ENCODE peak calls at places on chromosomes 6 and 20, in ten cellular contexts. M is neural crest cell; Y is CD8-positive, alpha-beta T cell; F is AG10803; A is suprapubic skin; R is GM10248; J is NB4; W is heart left ventricle; D is endothelial cell; Q is psoas muscle. Z is an unnamed sample.

GRCh38 chr20:29742699-29743100 is 1514.8 kb upstream of the DEFB115 start:
- DNase-seq in M (no peak), Y (no peak), F (no peak), A (no peak), R (no peak), J (no peak), W (no peak), D (no peak), Q (no peak), Z (no peak)

GRCh38 chr6:115001726-115002436 is 659.1 kb upstream of the HS3ST5 start:
- DNase-seq in M (no peak), Y (no peak), F (no peak), A (no peak), R (no peak), J (peak), W (no peak), D (no peak), Q (no peak), Z (no peak)

GRCh38 chr6:166456360-166457156 is 73.8 kb upstream of the MPC1 start:
- DNase-seq in M (no peak), Y (no peak), F (no peak), A (no peak), R (no peak), J (peak), W (no peak), D (no peak), Q (no peak), Z (no peak)

GRCh38 chr6:31663961-31664789 is 622 bp downstream of the GPANK1 start:
- DNase-seq in M (no peak), Y (no peak), F (peak), A (peak), R (no peak), J (peak), W (peak), D (no peak), Q (peak), Z (no peak)

GRCh38 chr6:125791820-125792165 is 1.0 kb downstream of the NCOA7 start:
- DNase-seq in M (no peak), Y (no peak), F (no peak), A (no peak), R (no peak), J (no peak), W (no peak), D (no peak), Q (no peak), Z (no peak)

GRCh38 chr20:63104312-63105181 is 97.8 kb upstream of the BHLHE23 start:
- DNase-seq in M (no peak), Y (no peak), F (no peak), A (no peak), R (no peak), J (no peak), W (no peak), D (no peak), Q (no peak), Z (no peak)

GRCh38 chr20:51493346-51493791 is 49.1 kb downstream of the NFATC2 start:
- DNase-seq in M (no peak), Y (no peak), F (no peak), A (peak), R (no peak), J (no peak), W (no peak), D (no peak), Q (no peak), Z (no peak)

GRCh38 chr6:24425091-24425490 is 22.4 kb downstream of the MRS2 start:
- DNase-seq in M (no peak), Y (no peak), F (no peak), A (no peak), R (no peak), J (no peak), W (no peak), D (no peak), Q (no peak), Z (no peak)

GRCh38 chr6:136696238-136696637 is 96.0 kb downstream of the MAP3K5 start:
- DNase-seq in M (no peak), Y (no peak), F (peak), A (no peak), R (no peak), J (peak), W (no peak), D (no peak), Q (no peak), Z (no peak)

GRCh38 chr20:1191289-1191688 is 6.5 kb upstream of the TMEM74B start:
- DNase-seq in M (no peak), Y (no peak), F (no peak), A (no peak), R (no peak), J (no peak), W (no peak), D (no peak), Q (no peak), Z (no peak)

GRCh38 chr20:51695574-51696303 is 72.5 kb downstream of the ATP9A start:
- DNase-seq in M (no peak), Y (no peak), F (peak), A (peak), R (no peak), J (peak), W (no peak), D (no peak), Q (no peak), Z (no peak)

GRCh38 chr20:63957690-63958441 is 1.6 kb upstream of the UCKL1 start:
- DNase-seq in M (no peak), Y (no peak), F (no peak), A (peak), R (no peak), J (peak), W (peak), D (no peak), Q (peak), Z (no peak)

GRCh38 chr6:136150961-136151360 is 99.2 kb downstream of the MTFR2 start:
- DNase-seq in M (no peak), Y (no peak), F (no peak), A (no peak), R (no peak), J (no peak), W (no peak), D (no peak), Q (no peak), Z (no peak)

GRCh38 chr20:7085448-7085847 is 318.0 kb downstream of the BMP2 start:
- DNase-seq in M (no peak), Y (no peak), F (no peak), A (no peak), R (no peak), J (no peak), W (no peak), D (no peak), Q (no peak), Z (no peak)

GRCh38 chr6:28080631-28081485 is 490 bp downstream of the ZNF165 start:
- DNase-seq in M (peak), Y (peak), F (peak), A (peak), R (peak), J (peak), W (peak), D (peak), Q (peak), Z (peak)

GRCh38 chr20:49814057-49814675 is 1.5 kb downstream of the SLC9A8 start:
- DNase-seq in M (no peak), Y (no peak), F (no peak), A (no peak), R (no peak), J (peak), W (no peak), D (no peak), Q (no peak), Z (no peak)

GRCh38 chr6:28648035-28648877 is 122.6 kb downstream of the GPX5 start:
- DNase-seq in M (peak), Y (no peak), F (peak), A (no peak), R (peak), J (peak), W (peak), D (peak), Q (no peak), Z (no peak)

GRCh38 chr20:17059465-17059864 is 167.4 kb upstream of the PCSK2 start:
- DNase-seq in M (no peak), Y (no peak), F (peak), A (no peak), R (no peak), J (peak), W (no peak), D (no peak), Q (no peak), Z (no peak)

GRCh38 chr20:57718490-57719009 is 8.7 kb upstream of the PMEPA1 start:
- DNase-seq in M (peak), Y (peak), F (peak), A (peak), R (peak), J (peak), W (peak), D (peak), Q (peak), Z (peak)

GRCh38 chr6:147390909-147391536 is 117.5 kb upstream of the SAMD5 start:
- DNase-seq in M (no peak), Y (no peak), F (peak), A (no peak), R (no peak), J (peak), W (no peak), D (peak), Q (no peak), Z (no peak)

GRCh38 chr6:106525111-106525884 is 104.0 kb downstream of the RTN4IP1 start:
- DNase-seq in M (no peak), Y (no peak), F (no peak), A (no peak), R (peak), J (peak), W (no peak), D (no peak), Q (no peak), Z (no peak)

GRCh38 chr6:32969685-32970412 is 1.5 kb downstream of the BRD2 start:
- DNase-seq in M (peak), Y (peak), F (peak), A (peak), R (no peak), J (peak), W (peak), D (peak), Q (peak), Z (peak)

GRCh38 chr6:33772902-33773472 is 15.9 kb downstream of the LEMD2 start:
- DNase-seq in M (no peak), Y (no peak), F (no peak), A (no peak), R (no peak), J (no peak), W (no peak), D (no peak), Q (no peak), Z (no peak)

GRCh38 chr20:12482661-12483060 is 526.1 kb upstream of the SPTLC3 start:
- DNase-seq in M (no peak), Y (no peak), F (no peak), A (no peak), R (no peak), J (no peak), W (no peak), D (no peak), Q (no peak), Z (no peak)

GRCh38 chr6:83884523-83884922 is 25.0 kb downstream of the CYB5R4 start:
- DNase-seq in M (no peak), Y (no peak), F (peak), A (no peak), R (peak), J (peak), W (no peak), D (no peak), Q (no peak), Z (no peak)

GRCh38 chr6:144912474-144912873 is 627.3 kb downstream of the UTRN start:
- DNase-seq in M (no peak), Y (no peak), F (peak), A (no peak), R (no peak), J (no peak), W (no peak), D (no peak), Q (no peak), Z (no peak)

GRCh38 chr20:63128956-63129355 is 87.0 kb downstream of the YTHDF1 start:
- DNase-seq in M (no peak), Y (no peak), F (no peak), A (peak), R (no peak), J (no peak), W (peak), D (no peak), Q (peak), Z (peak)

GRCh38 chr6:138815797-138816528 is 20.1 kb downstream of the ECT2L start:
- DNase-seq in M (no peak), Y (no peak), F (peak), A (no peak), R (peak), J (peak), W (no peak), D (no peak), Q (no peak), Z (no peak)

GRCh38 chr6:39493174-39493573 is 170.7 kb upstream of the KCNK16 start:
- DNase-seq in M (no peak), Y (no peak), F (peak), A (no peak), R (no peak), J (no peak), W (no peak), D (no peak), Q (no peak), Z (no peak)

GRCh38 chr6:79525272-79526100 is 11.7 kb downstream of the LCA5 start:
- DNase-seq in M (no peak), Y (no peak), F (no peak), A (no peak), R (no peak), J (no peak), W (peak), D (no peak), Q (peak), Z (no peak)

GRCh38 chr6:13012977-13013680 is 296.6 kb downstream of the PHACTR1 start:
- DNase-seq in M (peak), Y (no peak), F (no peak), A (peak), R (no peak), J (no peak), W (peak), D (peak), Q (no peak), Z (no peak)

GRCh38 chr6:31977816-31978431 is 3.9 kb upstream of the C4A start:
- DNase-seq in M (no peak), Y (no peak), F (no peak), A (no peak), R (no peak), J (no peak), W (peak), D (no peak), Q (no peak), Z (no peak)

GRCh38 chr6:6717953-6718352 is 129.4 kb downstream of the LY86 start:
- DNase-seq in M (no peak), Y (no peak), F (no peak), A (peak), R (no peak), J (peak), W (peak), D (no peak), Q (no peak), Z (no peak)

GRCh38 chr6:33199687-33200233 is 705 bp downstream of the RXRB start:
- DNase-seq in M (no peak), Y (peak), F (peak), A (no peak), R (peak), J (peak), W (peak), D (no peak), Q (peak), Z (no peak)

GRCh38 chr6:63643862-63644261 is 8.3 kb downstream of the PHF3 start:
- DNase-seq in M (no peak), Y (no peak), F (peak), A (no peak), R (peak), J (peak), W (no peak), D (peak), Q (no peak), Z (no peak)

GRCh38 chr20:53539516-53539915 is 54.1 kb downstream of the ZNF217 start:
- DNase-seq in M (no peak), Y (no peak), F (no peak), A (no peak), R (no peak), J (no peak), W (no peak), D (no peak), Q (no peak), Z (no peak)

GRCh38 chr6:33344771-33345697 is 27.5 kb upstream of the ZBTB22 start:
- DNase-seq in M (no peak), Y (peak), F (peak), A (peak), R (peak), J (peak), W (no peak), D (peak), Q (peak), Z (no peak)

GRCh38 chr6:161613711-161614110 is 339.9 kb upstream of the AGPAT4 start:
- DNase-seq in M (no peak), Y (no peak), F (no peak), A (no peak), R (no peak), J (no peak), W (no peak), D (no peak), Q (no peak), Z (no peak)

GRCh38 chr6:161618816-161619454 is 345.1 kb upstream of the AGPAT4 start:
- DNase-seq in M (peak), Y (no peak), F (peak), A (no peak), R (no peak), J (peak), W (peak), D (peak), Q (no peak), Z (no peak)
- TF ChIP-seq CTCF in M (peak), Y (no peak), F (peak), A (no peak), R (no peak), J (no peak), W (peak), D (no peak), Q (peak), Z (peak)

DNA sequence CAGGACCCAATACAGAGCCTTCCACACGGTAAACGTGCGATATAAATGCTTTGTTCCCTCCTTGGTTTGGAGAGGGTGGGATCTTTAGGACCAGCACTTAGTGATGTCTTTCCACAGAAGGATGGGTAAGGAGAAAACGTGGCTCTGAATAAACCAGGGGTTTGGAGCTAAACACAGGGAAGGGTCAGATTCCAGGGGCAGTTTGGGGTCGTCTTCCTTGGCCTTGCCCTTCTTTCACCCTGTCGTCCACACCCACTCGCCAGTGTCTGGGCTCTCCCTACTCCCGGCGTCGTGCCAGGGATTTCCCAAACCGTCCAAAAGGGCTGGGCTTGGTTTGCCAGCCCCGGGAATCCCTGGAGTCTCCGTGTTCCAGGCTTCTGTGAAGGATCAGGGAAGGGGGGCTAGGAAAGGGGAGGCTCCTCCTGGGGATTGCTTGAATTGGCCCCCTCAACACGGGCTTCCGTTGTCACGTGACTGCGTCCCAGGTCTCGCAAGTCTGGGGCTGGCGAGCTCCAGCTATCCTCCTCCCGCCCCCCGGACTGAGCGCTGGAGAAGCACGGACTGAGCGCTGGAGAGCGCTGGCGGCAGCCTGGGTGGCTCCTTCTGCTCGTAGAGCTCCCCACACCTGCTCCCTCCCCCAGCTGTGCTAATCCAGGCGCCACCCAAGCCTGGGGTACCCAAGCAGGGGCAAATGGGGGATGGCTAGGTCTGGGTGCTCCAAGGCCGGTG is 9.5 kb upstream of the ARMC12 start:
- DNase-seq in M (peak), Y (no peak), F (peak), A (peak), R (peak), J (peak), W (peak), D (peak), Q (peak), Z (peak)
- TF ChIP-seq CTCF in M (no peak), Y (no peak), F (no peak), A (no peak), R (no peak), J (no peak), W (no peak), D (no peak), Q (no peak), Z (no peak)

GRCh38 chr20:4229415-4229814 is 214.1 kb upstream of the RNF24 start:
- DNase-seq in M (no peak), Y (no peak), F (no peak), A (no peak), R (no peak), J (no peak), W (no peak), D (no peak), Q (no peak), Z (no peak)

GRCh38 chr20:4225778-4226177 is 210.4 kb upstream of the RNF24 start:
- DNase-seq in M (no peak), Y (no peak), F (peak), A (no peak), R (no peak), J (no peak), W (peak), D (no peak), Q (no peak), Z (no peak)

GRCh38 chr20:4230185-4230584 is 214.8 kb upstream of the RNF24 start:
- DNase-seq in M (no peak), Y (no peak), F (no peak), A (no peak), R (no peak), J (no peak), W (no peak), D (no peak), Q (no peak), Z (no peak)

GRCh38 chr20:4226330-4227084 is 211.1 kb upstream of the RNF24 start:
- DNase-seq in M (no peak), Y (no peak), F (no peak), A (no peak), R (no peak), J (no peak), W (no peak), D (no peak), Q (no peak), Z (no peak)

DNA sequence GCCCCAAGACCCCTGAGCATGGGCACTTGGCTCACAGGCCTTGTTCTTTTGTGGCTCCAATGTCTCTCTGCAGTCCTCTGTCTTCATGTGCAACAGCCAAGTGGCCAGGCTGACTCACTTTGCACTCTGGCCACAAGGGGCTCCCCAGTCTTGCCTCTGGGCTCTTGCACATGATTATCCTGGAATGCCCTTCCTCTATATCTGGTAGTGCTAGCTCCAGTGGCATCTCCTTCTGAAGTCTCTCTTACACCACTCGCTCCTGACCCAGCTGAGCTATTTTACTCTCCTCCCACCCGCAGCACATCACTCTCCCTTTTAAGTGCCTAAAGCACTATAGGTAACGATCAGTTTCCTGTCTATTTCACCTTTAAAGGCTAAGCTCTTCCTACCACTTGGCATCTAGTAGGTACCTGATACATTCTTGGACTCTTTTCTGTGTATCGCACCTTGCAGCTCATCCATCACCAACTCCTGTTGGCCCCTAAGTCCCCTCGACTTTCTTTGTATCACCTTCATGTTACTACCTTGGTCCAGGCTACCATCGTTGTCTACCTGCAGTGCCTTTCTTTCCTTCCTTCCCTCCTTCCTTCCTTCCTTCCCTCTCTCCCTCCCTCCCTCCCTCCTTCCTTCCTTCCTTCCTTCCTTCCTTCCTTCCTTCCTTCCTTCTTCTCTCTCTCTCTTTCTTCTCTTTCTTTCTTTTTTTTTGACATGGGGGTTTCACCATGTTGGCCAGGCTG is 211.9 kb upstream of the RNF24 start:
- DNase-seq in M (no peak), Y (no peak), F (peak), A (no peak), R (no peak), J (peak), W (no peak), D (no peak), Q (no peak), Z (no peak)
- TF ChIP-seq CTCF in M (peak), Y (no peak), F (peak), A (peak), R (peak), J (peak), W (peak), D (no peak), Q (no peak), Z (peak)

DNA sequence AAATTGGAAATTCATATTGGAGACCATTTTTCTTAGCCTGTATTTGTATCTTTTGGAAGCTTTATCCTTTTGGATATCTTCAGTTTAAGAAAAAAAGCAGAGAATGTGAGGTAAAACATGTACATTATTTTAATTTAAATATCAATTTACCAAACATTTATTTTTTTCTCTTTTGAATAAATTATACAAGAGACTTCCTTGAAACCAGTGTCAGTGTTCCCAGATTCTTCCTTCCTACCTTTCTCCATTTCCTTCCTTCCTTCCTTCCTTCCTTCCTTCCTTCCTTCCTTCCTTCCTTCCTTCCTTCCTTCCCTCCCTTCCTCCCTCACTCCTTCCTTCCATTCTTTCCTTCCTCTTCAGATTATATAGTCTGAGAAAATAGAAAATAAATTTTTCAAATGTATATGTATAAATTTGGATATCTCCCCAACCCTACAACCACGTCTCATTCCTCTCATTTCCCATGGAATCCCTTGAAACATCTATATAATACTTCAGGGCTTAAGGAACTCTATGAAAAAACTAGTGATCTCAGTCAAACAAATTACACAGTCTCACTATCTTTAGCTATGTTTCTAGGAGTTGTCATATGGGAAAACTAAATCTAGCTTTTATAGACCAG is 528.4 kb downstream of the GRIK2 start:
- DNase-seq in M (no peak), Y (no peak), F (no peak), A (no peak), R (no peak), J (no peak), W (no peak), D (no peak), Q (no peak), Z (no peak)
- TF ChIP-seq CTCF in M (no peak), Y (no peak), F (no peak), A (no peak), R (no peak), J (no peak), W (no peak), D (no peak), Q (no peak), Z (no peak)

Z was measured in type B pancreatic cell.